ENCODE peak calls at places on chromosomes 11 and 22, in nine cellular contexts. N is tibial nerve, Y is ovary, S is H1, U is A549, Z is DND-41, H is PC-3, B is brain microvascular endothelial cell, E is SJSA1. X is an unnamed sample.

GRCh38 chr11:15707971-15708370 is 593.2 kb downstream of the INSC start:
- DNase-seq in N (peak), Y (peak), S (no peak), U (peak), Z (no peak), H (peak), B (no peak), E (peak), X (no peak)

GRCh38 chr11:35675901-35676610 is 13.5 kb downstream of the TRIM44 start:
- DNase-seq in N (no peak), Y (no peak), S (no peak), U (no peak), Z (no peak), H (peak), B (no peak), E (no peak), X (no peak)

GRCh38 chr11:65651589-65652510 is 10.9 kb downstream of the RELA start:
- DNase-seq in N (no peak), Y (peak), S (no peak), U (no peak), Z (no peak), H (peak), B (no peak), E (peak), X (peak)

GRCh38 chr22:39242809-39243442 is 1.9 kb downstream of the PDGFB start:
- DNase-seq in N (no peak), Y (no peak), S (no peak), U (no peak), Z (no peak), H (peak), B (no peak), E (no peak), X (no peak)

GRCh38 chr11:8008212-8008611 is 21.1 kb downstream of the EIF3F start:
- DNase-seq in N (no peak), Y (no peak), S (no peak), U (no peak), Z (no peak), H (no peak), B (no peak), E (no peak), X (no peak)

GRCh38 chr11:118961591-118961990 is 5.5 kb downstream of the UPK2 start:
- DNase-seq in N (no peak), Y (no peak), S (no peak), U (no peak), Z (no peak), H (no peak), B (no peak), E (no peak), X (no peak)

GRCh38 chr11:70541699-70542098 is 143.4 kb downstream of the CTTN start:
- DNase-seq in N (no peak), Y (no peak), S (no peak), U (no peak), Z (no peak), H (no peak), B (no peak), E (no peak), X (no peak)

GRCh38 chr11:76745561-76746207 is 37.5 kb upstream of the TSKU start:
- DNase-seq in N (no peak), Y (no peak), S (no peak), U (no peak), Z (no peak), H (no peak), B (no peak), E (no peak), X (no peak)

GRCh38 chr11:78030429-78031325 is 7.6 kb upstream of the KCTD14 start:
- DNase-seq in N (no peak), Y (no peak), S (no peak), U (no peak), Z (peak), H (peak), B (peak), E (no peak), X (no peak)

GRCh38 chr11:36149538-36150242 is 139.5 kb downstream of the COMMD9 start:
- DNase-seq in N (no peak), Y (peak), S (peak), U (peak), Z (no peak), H (peak), B (peak), E (peak), X (peak)

GRCh38 chr11:13944016-13944415 is 18.5 kb upstream of the SPON1 start:
- DNase-seq in N (no peak), Y (no peak), S (no peak), U (no peak), Z (no peak), H (no peak), B (no peak), E (no peak), X (no peak)
- H3K27ac ChIP-seq in N (no peak), Y (no peak), S (no peak), U (no peak), Z (no peak), H (no peak), B (no peak), E (no peak), X (no peak)

GRCh38 chr11:34425360-34425759 is 13.4 kb upstream of the CAT start:
- DNase-seq in N (no peak), Y (no peak), S (no peak), U (no peak), Z (no peak), H (no peak), B (no peak), E (no peak), X (no peak)

GRCh38 chr11:34426766-34427170 is 12.0 kb upstream of the CAT start:
- DNase-seq in N (no peak), Y (no peak), S (no peak), U (no peak), Z (no peak), H (no peak), B (no peak), E (no peak), X (peak)

GRCh38 chr11:34425863-34426262 is 12.9 kb upstream of the CAT start:
- DNase-seq in N (no peak), Y (no peak), S (no peak), U (no peak), Z (no peak), H (peak), B (no peak), E (no peak), X (no peak)

GRCh38 chr11:34423300-34423699 is 15.4 kb upstream of the CAT start:
- DNase-seq in N (no peak), Y (no peak), S (no peak), U (no peak), Z (no peak), H (no peak), B (no peak), E (no peak), X (no peak)

DNA sequence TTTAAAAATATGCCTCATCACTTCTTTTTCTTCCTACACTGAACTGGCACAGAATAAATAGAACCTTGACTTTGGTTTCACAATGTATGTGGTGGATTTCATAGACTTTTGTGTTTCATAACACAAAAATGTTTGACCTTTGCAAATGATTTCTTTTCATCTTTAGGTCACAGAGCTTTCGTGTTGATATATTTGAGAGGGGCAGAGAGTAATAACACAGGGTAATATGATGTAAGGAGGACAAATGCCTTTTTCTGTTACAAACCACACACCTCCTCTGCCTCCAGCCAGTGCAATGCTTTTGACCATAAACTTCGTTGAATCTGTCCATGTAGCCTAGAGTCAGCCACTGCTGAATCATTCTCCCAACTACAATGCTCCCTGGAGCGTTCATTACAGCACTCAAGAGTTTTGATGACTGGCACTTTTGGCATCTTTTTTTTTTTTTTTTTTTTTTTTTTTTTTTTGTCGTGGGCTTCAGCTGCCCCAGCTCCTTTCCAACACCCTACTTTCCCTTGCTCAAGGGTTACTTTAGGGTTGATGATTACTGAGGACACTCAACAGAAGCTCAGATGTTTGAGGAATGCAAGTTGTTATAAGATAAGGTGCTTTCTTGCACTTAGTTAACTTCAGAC is 11.4 kb upstream of the CAT start:
- DNase-seq in N (no peak), Y (no peak), S (no peak), U (peak), Z (no peak), H (peak), B (peak), E (no peak), X (peak)
- H3K27ac ChIP-seq in N (no peak), Y (no peak), S (no peak), U (peak), Z (no peak), H (peak), B (peak), E (no peak), X (peak)

GRCh38 chr22:40482391-40482790 is 112.0 kb downstream of the SGSM3 start:
- DNase-seq in N (no peak), Y (no peak), S (no peak), U (no peak), Z (no peak), H (peak), B (no peak), E (no peak), X (no peak)
- H3K27ac ChIP-seq in N (no peak), Y (no peak), S (no peak), U (peak), Z (no peak), H (no peak), B (no peak), E (no peak), X (no peak)

DNA sequence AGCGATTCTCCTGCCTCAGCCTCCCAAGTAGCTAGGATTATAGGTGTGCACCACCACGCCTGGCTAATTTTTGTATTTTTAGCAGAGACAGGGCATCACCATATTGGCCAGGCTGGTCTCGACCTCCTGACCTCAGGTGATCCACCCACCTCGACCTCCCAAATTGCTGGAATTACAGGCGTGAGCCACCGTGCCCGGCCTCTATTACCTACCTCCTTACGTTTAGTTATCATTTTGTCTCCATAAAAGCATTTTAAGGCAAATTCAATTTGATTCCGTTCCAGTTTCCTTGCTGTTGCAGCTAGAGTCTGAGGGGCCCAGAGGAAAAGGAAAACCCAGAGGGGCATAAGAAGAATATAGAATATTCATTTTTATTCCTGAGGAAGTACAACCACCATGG is 628 bp upstream of the DDX10 start:
- DNase-seq in N (no peak), Y (peak), S (no peak), U (no peak), Z (no peak), H (no peak), B (no peak), E (no peak), X (peak)
- H3K27ac ChIP-seq in N (peak), Y (no peak), S (no peak), U (peak), Z (peak), H (no peak), B (peak), E (peak), X (peak)

DNA sequence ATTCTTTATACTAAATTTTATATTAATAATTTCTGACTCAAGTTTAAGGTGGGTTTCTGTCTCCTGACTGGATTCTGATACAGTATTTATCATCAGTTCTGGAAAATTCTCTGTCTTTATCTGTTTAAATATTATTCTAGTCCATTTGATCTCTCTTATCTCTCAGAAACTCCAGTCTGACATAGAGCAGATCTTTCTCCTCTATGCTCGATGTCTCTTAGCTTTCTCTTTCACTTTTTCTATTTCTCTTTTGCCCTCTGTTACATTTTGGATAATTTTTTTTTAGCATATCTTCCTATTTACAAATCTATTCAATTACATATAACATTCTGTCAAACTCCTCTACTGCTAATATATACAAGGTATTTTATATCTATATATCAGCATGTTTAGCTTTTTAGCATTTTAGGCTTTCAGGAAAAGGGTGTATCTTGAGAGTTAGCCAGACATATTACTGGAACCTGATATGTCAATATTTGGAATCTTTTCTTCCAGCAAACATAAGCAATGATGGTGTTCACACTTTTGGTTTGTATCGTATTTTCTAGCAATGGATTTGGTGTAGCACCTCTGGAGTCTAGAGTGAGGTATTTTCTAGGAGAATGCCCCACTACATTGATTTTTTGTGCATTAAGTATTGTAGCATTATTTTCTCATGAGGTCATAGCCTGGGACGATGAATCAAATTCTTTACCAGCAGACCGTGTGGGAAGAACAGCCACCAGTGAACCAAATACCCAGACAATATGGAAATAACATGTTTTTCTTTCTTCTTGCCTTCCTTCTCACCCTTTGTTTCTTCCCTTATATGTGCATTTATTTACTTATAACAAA is 4.1 kb upstream of the NNMT start:
- DNase-seq in N (no peak), Y (no peak), S (no peak), U (no peak), Z (no peak), H (peak), B (peak), E (no peak), X (no peak)
- H3K27ac ChIP-seq in N (peak), Y (no peak), S (no peak), U (peak), Z (no peak), H (peak), B (peak), E (peak), X (peak)

GRCh38 chr11:47177846-47178245 is 1.2 kb upstream of the ARFGAP2 start:
- DNase-seq in N (no peak), Y (peak), S (no peak), U (no peak), Z (no peak), H (no peak), B (no peak), E (no peak), X (peak)

GRCh38 chr11:47180006-47180787 is 3.5 kb upstream of the ARFGAP2 start:
- DNase-seq in N (no peak), Y (no peak), S (no peak), U (no peak), Z (no peak), H (no peak), B (no peak), E (no peak), X (no peak)

GRCh38 chr11:47178305-47178704 is 1.6 kb upstream of the ARFGAP2 start:
- DNase-seq in N (no peak), Y (no peak), S (no peak), U (no peak), Z (no peak), H (no peak), B (no peak), E (no peak), X (no peak)

GRCh38 chr11:47179655-47179991 is 2.9 kb upstream of the ARFGAP2 start:
- DNase-seq in N (no peak), Y (no peak), S (no peak), U (peak), Z (peak), H (peak), B (peak), E (peak), X (no peak)

DNA sequence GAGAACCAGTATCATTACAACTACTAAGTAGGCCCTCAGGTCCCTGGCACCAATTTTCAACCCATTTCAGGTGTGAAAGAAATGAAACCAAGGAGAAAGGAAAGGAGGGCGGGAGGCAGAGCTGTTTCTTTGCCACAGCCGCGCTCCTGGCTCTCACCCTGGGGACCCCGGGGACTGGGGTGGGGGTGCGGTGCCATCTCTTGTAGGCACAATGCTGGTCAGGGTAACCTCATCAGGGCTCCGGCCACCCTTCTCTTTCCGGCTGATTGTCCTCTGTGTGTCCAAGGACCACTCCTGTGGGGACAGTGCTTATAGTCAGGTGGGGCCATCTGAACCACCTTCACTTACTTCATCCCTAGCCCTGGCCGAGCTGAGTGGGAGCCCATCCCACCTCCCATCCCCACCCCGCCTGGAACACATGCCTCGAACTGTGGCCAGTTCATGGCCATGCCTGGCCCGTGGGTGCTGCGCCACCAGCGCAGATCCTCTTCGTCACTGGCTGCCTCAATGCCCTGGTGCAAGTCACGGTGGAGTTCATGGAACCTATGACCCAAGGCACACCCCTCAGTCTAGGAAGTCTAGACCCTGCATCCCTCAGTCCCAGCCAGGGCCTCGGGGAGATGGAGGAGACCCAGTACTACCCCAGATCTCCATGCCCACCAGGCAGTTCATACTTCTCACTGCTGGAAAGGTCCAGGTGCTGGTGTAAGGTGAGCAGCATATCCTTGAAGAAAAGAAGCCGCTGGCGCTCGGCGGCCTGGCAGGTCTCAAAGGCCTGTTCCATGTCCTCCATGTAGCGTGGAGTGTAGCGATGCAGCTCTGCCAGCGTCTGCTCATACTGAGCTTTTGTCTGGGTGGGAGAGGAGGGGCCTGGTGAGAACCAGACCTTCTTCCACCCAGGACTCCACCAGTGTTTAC is 2.3 kb upstream of the ARFGAP2 start:
- DNase-seq in N (no peak), Y (no peak), S (no peak), U (no peak), Z (no peak), H (no peak), B (no peak), E (no peak), X (no peak)
- H3K27ac ChIP-seq in N (peak), Y (no peak), S (no peak), U (no peak), Z (no peak), H (no peak), B (no peak), E (no peak), X (peak)

DNA sequence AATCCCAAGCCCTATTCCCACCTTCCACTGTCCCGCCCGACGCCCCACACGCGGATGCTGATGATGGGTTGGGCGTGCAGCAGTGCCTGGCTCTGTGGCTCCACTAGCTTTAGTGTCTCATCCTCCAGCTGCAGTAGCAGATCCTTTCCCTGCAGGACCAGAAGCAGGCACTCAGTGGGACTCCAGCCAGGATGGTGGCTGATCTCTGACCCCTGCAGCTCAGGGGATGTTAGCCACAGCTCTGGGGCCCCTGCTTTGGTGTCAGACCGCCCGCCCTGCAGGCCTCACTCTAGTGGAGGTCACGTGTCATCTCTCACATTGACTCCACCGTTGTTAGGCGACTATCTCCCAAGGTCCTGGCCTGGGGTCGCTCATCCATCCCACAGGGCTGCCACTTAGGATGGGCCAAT is 11.8 kb downstream of the SMPD1 start:
- DNase-seq in N (no peak), Y (no peak), S (no peak), U (no peak), Z (peak), H (no peak), B (no peak), E (no peak), X (no peak)
- H3K27ac ChIP-seq in N (no peak), Y (no peak), S (no peak), U (no peak), Z (peak), H (no peak), B (no peak), E (no peak), X (no peak)

X was measured in uterus.